ENCODE peak calls at places on chromosomes 5 and 9, in nine cellular contexts. B, O, Q, Y, J, N, F, W and C are unnamed samples.

GRCh38 chr5:102421647-102422046 is 77.2 kb downstream of the SLCO6A1 start:
- DNase-seq in O (no peak), N (no peak), B (peak), F (no peak), Q (no peak), W (no peak), J (peak), Y (no peak), C (no peak)

GRCh38 chr9:132069046-132069898 is 10.4 kb downstream of the MED27 start:
- DNase-seq in F (no peak), J (no peak), O (peak), Y (no peak), Q (no peak), W (no peak), B (no peak), N (peak), C (peak)

GRCh38 chr9:27204578-27204977 is 92.4 kb downstream of the EQTN start:
- DNase-seq in Y (no peak), W (no peak), B (no peak), O (peak), F (no peak), N (peak), Q (no peak), J (no peak), C (no peak)

GRCh38 chr5:178350361-178351220 is 118.0 kb upstream of the PHYKPL start:
- DNase-seq in F (no peak), O (no peak), W (no peak), B (no peak), Q (no peak), Y (no peak), J (no peak), N (peak), C (no peak)

GRCh38 chr9:111992523-111992922 is 95.9 kb downstream of the UGCG start:
- DNase-seq in B (no peak), J (no peak), F (no peak), Y (no peak), O (peak), W (no peak), Q (no peak), N (peak), C (peak)

GRCh38 chr5:80763211-80763610 is 108.4 kb upstream of the DHFR start:
- DNase-seq in F (no peak), W (no peak), Y (no peak), O (peak), N (peak), B (no peak), Q (no peak), J (no peak), C (no peak)

GRCh38 chr5:135426102-135427082 is 20.8 kb downstream of the DCANP1 start:
- DNase-seq in W (no peak), F (no peak), O (peak), B (no peak), Q (peak), N (peak), J (no peak), Y (no peak), C (no peak)

GRCh38 chr5:112228672-112229071 is 190.4 kb downstream of the EPB41L4A start:
- DNase-seq in Q (no peak), N (peak), O (peak), F (peak), Y (peak), W (peak), J (peak), B (peak), C (peak)

GRCh38 chr9:105957830-105958229 is 263.5 kb downstream of the TMEM38B start:
- DNase-seq in O (no peak), J (no peak), W (no peak), Y (no peak), B (no peak), N (peak), F (no peak), Q (no peak), C (peak)

GRCh38 chr5:77620404-77620803 is 18.1 kb downstream of the OTP start:
- DNase-seq in F (no peak), J (no peak), Y (no peak), O (no peak), N (peak), B (no peak), W (no peak), Q (no peak), C (no peak)

GRCh38 chr9:126880226-126880946 is 19.9 kb downstream of the ZBTB34 start:
- DNase-seq in N (no peak), J (no peak), O (no peak), Y (no peak), B (no peak), F (no peak), Q (no peak), W (no peak), C (no peak)

GRCh38 chr5:180113660-180114303 is 42.2 kb upstream of the RNF130 start:
- DNase-seq in F (peak), B (no peak), J (no peak), Y (no peak), N (no peak), O (no peak), Q (no peak), W (no peak), C (no peak)

GRCh38 chr9:118809160-118809625 is 560.0 kb downstream of the BRINP1 start:
- DNase-seq in B (peak), J (no peak), N (no peak), W (no peak), Y (no peak), F (no peak), Q (no peak), O (no peak), C (no peak)

GRCh38 chr9:128635266-128636023 is 21.2 kb downstream of the DYNC2I2 start:
- DNase-seq in F (peak), Y (peak), B (peak), Q (peak), N (peak), W (peak), O (peak), J (peak), C (peak)

GRCh38 chr5:140083120-140083519 is 30.8 kb upstream of the PURA start:
- DNase-seq in O (no peak), B (no peak), Y (no peak), F (no peak), J (no peak), W (no peak), N (no peak), Q (no peak), C (no peak)

GRCh38 chr5:135448071-135448704 is 1.0 kb upstream of the DCANP1 start:
- DNase-seq in J (no peak), W (no peak), B (no peak), Q (no peak), Y (no peak), O (peak), F (no peak), N (peak), C (no peak)

GRCh38 chr5:168211245-168211644 is 80.2 kb upstream of the WWC1 start:
- DNase-seq in N (no peak), Y (no peak), F (no peak), B (no peak), O (no peak), J (no peak), W (no peak), Q (no peak), C (no peak)

GRCh38 chr9:114782586-114782985 is 23.3 kb downstream of the TNFSF15 start:
- DNase-seq in N (no peak), Y (no peak), W (no peak), F (no peak), B (no peak), J (no peak), O (no peak), Q (no peak), C (no peak)

GRCh38 chr5:120803282-120803681 is 339.2 kb downstream of the PRR16 start:
- DNase-seq in W (no peak), Q (no peak), B (no peak), N (peak), Y (no peak), F (no peak), O (peak), J (no peak), C (no peak)
- TF ChIP-seq CTCF in W (no peak), Q (no peak), B (no peak), N (peak), Y (no peak), F (peak), O (no peak), J (no peak), C (no peak)

DNA sequence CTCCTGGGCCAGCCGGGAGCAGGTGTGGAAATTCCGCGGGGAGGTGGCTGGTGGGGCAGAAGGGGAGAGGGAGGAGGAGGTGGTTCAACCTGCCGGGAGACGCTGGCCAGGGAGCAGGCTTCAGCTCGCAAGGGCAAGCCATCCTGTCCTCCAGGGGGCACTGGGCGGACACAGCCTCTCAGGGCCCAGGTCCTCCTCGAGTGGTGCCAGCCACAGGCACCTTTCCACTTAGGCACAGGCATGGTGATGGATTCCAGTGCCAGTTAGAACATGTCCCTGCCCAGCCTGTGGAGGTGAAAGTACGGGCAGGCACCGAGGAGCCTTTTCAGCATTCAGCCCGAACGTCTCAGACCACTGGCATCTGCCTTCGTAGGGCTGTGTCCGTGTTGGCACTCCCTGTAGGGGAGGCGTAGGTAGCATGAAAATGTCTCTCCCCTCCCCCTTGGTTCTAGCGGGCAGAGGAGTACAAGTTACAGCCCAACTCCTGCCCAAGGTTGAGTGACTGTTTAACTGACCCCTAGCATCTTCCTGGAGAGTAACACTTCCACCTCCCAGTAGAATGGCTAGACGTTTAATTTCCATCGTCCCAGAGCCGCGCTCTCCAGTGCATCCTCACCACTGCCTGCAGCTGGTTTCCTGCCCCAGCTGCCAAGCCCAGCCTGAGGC is 48.9 kb downstream of the DAB2IP start:
- DNase-seq in O (peak), Y (no peak), Q (no peak), J (peak), F (peak), N (peak), B (peak), W (peak), C (no peak)
- H3K4me3 ChIP-seq in O (peak), Y (peak), Q (peak), J (peak), F (peak), N (peak), B (peak), W (peak), C (peak)

GRCh38 chr9:6194934-6195333 is 20.7 kb upstream of the IL33 start:
- DNase-seq in F (no peak), Y (no peak), B (no peak), N (peak), J (no peak), W (no peak), Q (no peak), O (no peak), C (no peak)
- TF ChIP-seq CTCF in F (no peak), Y (peak), B (no peak), N (peak), J (no peak), W (no peak), Q (peak), O (peak), C (peak)

GRCh38 chr5:154405078-154405792 is 40.6 kb upstream of the SAP30L start:
- DNase-seq in F (peak), Q (peak), B (peak), N (peak), Y (peak), J (peak), O (peak), W (peak), C (peak)
- H3K4me3 ChIP-seq in F (peak), Q (peak), B (no peak), N (peak), Y (peak), J (no peak), O (peak), W (peak), C (peak)

DNA sequence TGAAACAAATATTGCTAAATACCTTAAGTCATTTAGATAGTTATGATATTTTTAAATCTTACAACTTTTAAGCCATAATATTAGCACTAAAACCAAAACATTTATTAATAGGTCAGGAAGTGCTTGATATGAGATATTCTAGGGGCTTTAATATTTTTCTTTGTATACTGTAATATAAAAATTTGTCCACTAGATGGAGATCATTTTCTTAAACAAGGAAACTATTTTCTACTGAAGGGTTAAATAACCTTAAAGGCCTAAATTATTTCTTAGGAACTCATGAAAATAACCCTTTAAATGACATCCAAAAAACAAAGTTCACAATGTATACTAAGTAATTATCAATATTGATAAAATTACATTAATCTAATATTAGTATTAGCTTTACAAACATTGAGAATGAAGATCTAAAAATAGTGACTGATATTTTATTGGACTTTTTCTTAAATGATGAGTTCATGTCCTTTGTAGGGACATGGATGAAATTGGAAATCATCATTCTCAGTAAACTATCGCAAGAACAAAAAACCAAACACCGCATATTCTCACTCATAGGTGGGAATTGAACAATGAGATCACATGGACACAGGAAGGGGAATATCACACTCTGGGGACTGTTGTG is 635.7 kb downstream of the RAB3C start:
- DNase-seq in W (no peak), F (no peak), O (no peak), Y (no peak), J (no peak), Q (no peak), B (no peak), N (peak), C (no peak)
- TF ChIP-seq CTCF in W (no peak), F (peak), O (peak), Y (peak), J (peak), Q (no peak), B (peak), N (no peak), C (no peak)

DNA sequence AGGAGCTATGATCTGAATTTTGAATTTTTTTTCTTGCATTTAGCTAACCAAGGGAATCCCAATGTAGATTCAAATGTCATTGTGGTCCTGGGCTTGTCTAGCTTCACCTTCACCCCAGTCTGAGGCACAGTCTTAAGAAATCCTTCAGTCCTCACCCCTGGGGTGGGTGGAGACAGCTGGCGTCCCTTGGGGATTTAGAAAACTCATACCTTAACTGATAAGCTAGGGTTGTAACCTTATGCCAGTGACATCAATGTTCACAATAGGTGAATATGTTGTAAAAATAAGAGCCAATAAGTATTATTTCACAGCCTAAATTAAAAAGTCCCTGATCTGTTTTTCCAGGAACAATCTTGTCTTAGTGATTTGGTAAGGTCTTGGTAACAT is 4.6 kb downstream of the ISOC1 start:
- DNase-seq in Y (no peak), J (no peak), F (no peak), W (no peak), N (no peak), O (no peak), B (no peak), Q (no peak), C (no peak)
- H3K4me3 ChIP-seq in Y (no peak), J (no peak), F (no peak), W (no peak), N (no peak), O (no peak), B (no peak), Q (no peak), C (no peak)

DNA sequence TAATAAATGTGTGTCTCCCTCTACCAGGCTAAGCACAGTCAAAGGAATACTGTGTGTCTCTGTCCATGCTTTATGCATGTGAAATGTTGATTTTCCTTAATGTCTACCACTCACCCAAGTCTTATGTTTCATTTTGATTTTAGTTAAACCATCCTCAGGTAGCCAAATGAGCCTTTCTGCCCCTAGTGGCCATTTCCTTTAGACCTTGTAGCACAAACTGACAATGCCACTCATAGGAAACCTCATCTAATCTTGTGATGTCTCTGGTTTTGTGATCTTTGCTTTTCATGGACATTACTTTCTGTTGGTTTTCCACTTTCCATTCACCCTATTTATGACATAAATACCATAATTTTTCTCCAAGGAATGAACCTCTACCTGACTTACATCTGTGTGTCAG is 820.8 kb downstream of the MAT2B start:
- DNase-seq in F (no peak), Y (no peak), O (no peak), B (no peak), J (no peak), Q (no peak), N (no peak), W (no peak), C (no peak)
- TF ChIP-seq CTCF in F (no peak), Y (peak), O (peak), B (no peak), J (no peak), Q (peak), N (peak), W (no peak), C (no peak)

GRCh38 chr9:33469891-33470290 is 3.8 kb downstream of the NOL6 start:
- DNase-seq in W (no peak), O (no peak), J (no peak), F (no peak), N (no peak), B (peak), Q (no peak), Y (no peak), C (no peak)

GRCh38 chr9:33473216-33473615 is 508 bp downstream of the NOL6 start:
- DNase-seq in B (no peak), N (no peak), J (no peak), W (no peak), Q (no peak), O (no peak), Y (no peak), F (no peak), C (no peak)

GRCh38 chr9:33471361-33471760 is 2.4 kb downstream of the NOL6 start:
- DNase-seq in J (no peak), B (no peak), F (no peak), O (peak), Q (no peak), N (no peak), W (no peak), Y (no peak), C (no peak)

GRCh38 chr9:33473643-33474352 is at the start of gene NOL6:
- DNase-seq in B (peak), O (peak), F (peak), Y (peak), W (peak), N (peak), J (peak), Q (peak), C (peak)

GRCh38 chr9:33472171-33472920 is 1.4 kb downstream of the NOL6 start:
- DNase-seq in Q (no peak), N (no peak), J (no peak), W (no peak), F (no peak), B (no peak), Y (no peak), O (no peak), C (no peak)
- H3K4me3 ChIP-seq in Q (peak), N (no peak), J (no peak), W (no peak), F (no peak), B (peak), Y (peak), O (peak), C (peak)

GRCh38 chr5:160929343-160929742 is 77.3 kb upstream of the ATP10B start:
- DNase-seq in Y (no peak), F (no peak), N (peak), B (no peak), J (no peak), W (no peak), O (no peak), Q (no peak), C (no peak)

GRCh38 chr5:160926428-160926827 is 74.4 kb upstream of the ATP10B start:
- DNase-seq in F (no peak), O (peak), W (no peak), J (no peak), N (peak), Y (peak), Q (no peak), B (peak), C (peak)

GRCh38 chr5:160931283-160931682 is 79.3 kb upstream of the ATP10B start:
- DNase-seq in W (no peak), F (no peak), O (no peak), J (no peak), B (no peak), N (no peak), Q (no peak), Y (no peak), C (no peak)

GRCh38 chr5:160929906-160930305 is 77.9 kb upstream of the ATP10B start:
- DNase-seq in O (no peak), N (no peak), W (no peak), J (no peak), B (no peak), Y (no peak), F (no peak), Q (no peak), C (no peak)

GRCh38 chr5:160930361-160930760 is 78.3 kb upstream of the ATP10B start:
- DNase-seq in J (no peak), Y (peak), B (peak), Q (no peak), N (peak), F (no peak), O (peak), W (no peak), C (no peak)
- TF ChIP-seq CTCF in J (no peak), Y (no peak), B (no peak), Q (no peak), N (no peak), F (no peak), O (no peak), W (no peak), C (no peak)

DNA sequence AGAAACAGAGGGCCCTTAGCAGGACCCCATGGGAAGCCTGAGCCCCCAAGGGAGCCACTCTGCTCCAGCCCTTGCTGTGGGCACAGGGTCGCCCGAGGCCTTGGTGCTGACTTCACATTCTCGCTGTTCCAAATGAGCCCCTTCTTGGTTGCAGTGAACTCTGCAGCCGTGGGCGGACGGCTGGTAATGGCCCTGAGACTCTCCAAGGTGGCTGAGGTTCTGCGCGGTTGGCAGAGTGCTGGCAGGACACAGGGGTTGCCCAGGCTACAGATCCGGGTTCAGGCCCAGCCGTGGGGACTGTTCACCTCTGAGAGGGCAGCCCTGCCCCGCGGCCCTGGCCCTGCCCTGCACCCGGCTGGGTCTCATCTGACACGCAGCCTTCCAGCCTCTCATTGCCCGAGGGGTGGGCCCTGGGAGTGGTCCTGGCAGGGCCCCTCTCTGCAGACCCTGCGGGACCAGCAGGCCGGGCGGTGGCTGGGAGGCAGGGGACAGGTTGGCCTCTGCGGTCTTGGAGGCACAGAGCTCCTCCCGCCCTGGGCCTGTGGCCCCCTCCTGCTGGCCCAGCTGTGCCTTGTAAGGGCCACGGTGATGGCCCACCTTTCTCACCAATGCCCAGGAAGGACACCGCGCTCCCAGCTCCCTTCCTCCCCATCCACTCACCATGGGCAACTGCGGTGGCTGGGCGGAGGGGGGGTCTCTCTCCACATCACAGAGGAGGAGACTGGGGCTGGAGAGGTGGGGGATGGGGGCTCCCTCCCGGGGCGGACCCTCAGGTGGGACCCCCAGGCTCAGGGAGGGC is 51.6 kb downstream of the AHRR start:
- DNase-seq in J (no peak), N (no peak), O (peak), Y (no peak), W (no peak), B (no peak), F (no peak), Q (no peak), C (no peak)
- H3K4me3 ChIP-seq in J (no peak), N (no peak), O (no peak), Y (no peak), W (no peak), B (no peak), F (peak), Q (peak), C (no peak)